ENCODE peak calls at places on chromosome 3, in eight cellular contexts. M is epithelial cell of proximal tubule, J is activated T-cell treated with anti-CD3 and anti-CD28 coated beads for 24 hours, B is cardiac fibroblast, R is T1000, K is Daoy, I is GM10248, E is NCI-H345. A is an unnamed sample.

GRCh38 chr3:127688416-127689265 is 15.9 kb downstream of the ABTB1 start:
- DNase-seq in M (no peak), J (no peak), B (peak), R (no peak), K (peak), I (no peak), E (no peak), A (no peak)

GRCh38 chr3:50648297-50648696 is 26.4 kb upstream of the DOCK3 start:
- DNase-seq in M (no peak), J (no peak), B (no peak), R (no peak), K (no peak), I (no peak), E (no peak), A (peak)

GRCh38 chr3:10198761-10199688 is 34.3 kb downstream of the IRAK2 start:
- DNase-seq in M (peak), J (peak), B (peak), R (no peak), K (peak), I (peak), E (no peak), A (peak)

GRCh38 chr3:56180433-56180832 is 287.8 kb downstream of the ERC2 start:
- DNase-seq in M (no peak), J (no peak), B (no peak), R (no peak), K (no peak), I (no peak), E (no peak), A (no peak)

GRCh38 chr3:86990734-86991481 is at the start of gene VGLL3:
- DNase-seq in M (no peak), J (no peak), B (peak), R (peak), K (peak), I (peak), E (peak), A (peak)

GRCh38 chr3:5072100-5072816 is 49.8 kb upstream of the ARL8B start:
- DNase-seq in M (no peak), J (no peak), B (no peak), R (no peak), K (no peak), I (no peak), E (no peak), A (no peak)

GRCh38 chr3:149442845-149443544 is 31.5 kb upstream of the TM4SF4 start:
- DNase-seq in M (peak), J (no peak), B (peak), R (no peak), K (peak), I (no peak), E (no peak), A (peak)

GRCh38 chr3:11651900-11652299 is 8.2 kb upstream of the VGLL4 start:
- DNase-seq in M (no peak), J (no peak), B (peak), R (no peak), K (no peak), I (peak), E (no peak), A (no peak)

GRCh38 chr3:45885979-45886711 is at the start of gene CCR9:
- DNase-seq in M (no peak), J (no peak), B (no peak), R (no peak), K (no peak), I (no peak), E (no peak), A (no peak)

GRCh38 chr3:31610700-31611275 is 78.1 kb downstream of the STT3B start:
- DNase-seq in M (no peak), J (no peak), B (peak), R (no peak), K (peak), I (no peak), E (no peak), A (peak)

GRCh38 chr3:197021729-197022404 is 7.8 kb downstream of the MELTF start:
- DNase-seq in M (no peak), J (no peak), B (no peak), R (no peak), K (no peak), I (no peak), E (no peak), A (no peak)

GRCh38 chr3:69353088-69353478 is 32.8 kb downstream of the FRMD4B start:
- DNase-seq in M (no peak), J (no peak), B (no peak), R (no peak), K (no peak), I (no peak), E (no peak), A (no peak)

GRCh38 chr3:146227486-146227885 is 23.4 kb downstream of the PLSCR4 start:
- DNase-seq in M (no peak), J (no peak), B (no peak), R (no peak), K (no peak), I (no peak), E (no peak), A (no peak)

GRCh38 chr3:186093271-186093900 is 15.5 kb downstream of the ETV5 start:
- DNase-seq in M (no peak), J (no peak), B (no peak), R (no peak), K (no peak), I (no peak), E (no peak), A (no peak)

GRCh38 chr3:194573680-194574437 is 59.4 kb downstream of the TMEM44 start:
- DNase-seq in M (no peak), J (peak), B (peak), R (no peak), K (peak), I (peak), E (peak), A (no peak)

GRCh38 chr3:115512565-115513410 is 110.5 kb upstream of the GAP43 start:
- DNase-seq in M (no peak), J (no peak), B (peak), R (peak), K (peak), I (no peak), E (peak), A (peak)

GRCh38 chr3:5729852-5730251 is 542.3 kb downstream of the EDEM1 start:
- DNase-seq in M (no peak), J (no peak), B (no peak), R (no peak), K (no peak), I (no peak), E (no peak), A (no peak)

GRCh38 chr3:52452570-52453221 is 1.1 kb downstream of the TNNC1 start:
- DNase-seq in M (no peak), J (no peak), B (no peak), R (no peak), K (no peak), I (no peak), E (no peak), A (no peak)

GRCh38 chr3:114221165-114221880 is 16.1 kb downstream of the ZNF80 start:
- DNase-seq in M (no peak), J (peak), B (peak), R (no peak), K (peak), I (no peak), E (no peak), A (no peak)

GRCh38 chr3:113035387-113035982 is 44.7 kb downstream of the GTPBP8 start:
- DNase-seq in M (no peak), J (peak), B (peak), R (no peak), K (peak), I (peak), E (peak), A (no peak)

GRCh38 chr3:138938877-138939562 is 7.9 kb downstream of the FOXL2 start:
- DNase-seq in M (no peak), J (no peak), B (no peak), R (no peak), K (no peak), I (no peak), E (no peak), A (no peak)

GRCh38 chr3:103684956-103685355 is 1250.1 kb downstream of the ZPLD1 start:
- DNase-seq in M (no peak), J (no peak), B (no peak), R (no peak), K (no peak), I (no peak), E (peak), A (no peak)